ENCODE peak calls at places on chromosomes 7 and 10, in ten cellular contexts. One of them, this sample, is unnamed.

GRCh38 chr7:112009081-112009480 is 197.1 kb downstream of the DOCK4 start:
- DNase-seq in left colon: no peak
- DNase-seq in NCI-H1436: no peak
- DNase-seq in AG09309: no peak
- DNase-seq in upper lobe of left lung: no peak
- DNase-seq in right lobe of liver: no peak
- DNase-seq in iPS-NIHi11: no peak
- DNase-seq in effector memory CD4-positive, alpha-beta T cell: no peak
- DNase-seq in stimulated activated CD4-positive, alpha-beta T cell treated with anti-CD3 and anti-CD28 coated beads, Interleukin-1b, Interleukin-23, amount 100 ng/mL, for 1 hour: no peak
- DNase-seq in A549: peak; percentile 43
- DNase-seq in this sample: no peak

GRCh38 chr7:126103582-126103981 is 1149.2 kb downstream of the GRM8 start:
- DNase-seq in stimulated activated CD4-positive, alpha-beta T cell treated with anti-CD3 and anti-CD28 coated beads, Interleukin-1b, Interleukin-23, amount 100 ng/mL, for 1 hour: no peak
- DNase-seq in AG09309: no peak
- DNase-seq in left colon: no peak
- DNase-seq in NCI-H1436: no peak
- DNase-seq in upper lobe of left lung: no peak
- DNase-seq in effector memory CD4-positive, alpha-beta T cell: no peak
- DNase-seq in iPS-NIHi11: no peak
- DNase-seq in right lobe of liver: no peak
- DNase-seq in A549: no peak
- DNase-seq in this sample: no peak

GRCh38 chr7:2920956-2921708 is 77.0 kb upstream of the GNA12 start:
- DNase-seq in iPS-NIHi11: no peak
- DNase-seq in right lobe of liver: no peak
- DNase-seq in AG09309: no peak
- DNase-seq in A549: no peak
- DNase-seq in stimulated activated CD4-positive, alpha-beta T cell treated with anti-CD3 and anti-CD28 coated beads, Interleukin-1b, Interleukin-23, amount 100 ng/mL, for 1 hour: no peak
- DNase-seq in left colon: no peak
- DNase-seq in NCI-H1436: no peak
- DNase-seq in upper lobe of left lung: no peak
- DNase-seq in effector memory CD4-positive, alpha-beta T cell: no peak
- DNase-seq in this sample: no peak

GRCh38 chr7:7792089-7792488 is 73.7 kb upstream of the RPA3 start:
- DNase-seq in iPS-NIHi11: no peak
- DNase-seq in stimulated activated CD4-positive, alpha-beta T cell treated with anti-CD3 and anti-CD28 coated beads, Interleukin-1b, Interleukin-23, amount 100 ng/mL, for 1 hour: no peak
- DNase-seq in AG09309: no peak
- DNase-seq in effector memory CD4-positive, alpha-beta T cell: no peak
- DNase-seq in upper lobe of left lung: no peak
- DNase-seq in A549: no peak
- DNase-seq in right lobe of liver: no peak
- DNase-seq in left colon: no peak
- DNase-seq in NCI-H1436: no peak
- DNase-seq in this sample: no peak

GRCh38 chr7:44269943-44270493 is 55.4 kb downstream of the CAMK2B start:
- DNase-seq in left colon: no peak
- DNase-seq in upper lobe of left lung: peak; percentile 33
- DNase-seq in right lobe of liver: no peak
- DNase-seq in iPS-NIHi11: no peak
- DNase-seq in NCI-H1436: no peak
- DNase-seq in effector memory CD4-positive, alpha-beta T cell: no peak
- DNase-seq in AG09309: no peak
- DNase-seq in stimulated activated CD4-positive, alpha-beta T cell treated with anti-CD3 and anti-CD28 coated beads, Interleukin-1b, Interleukin-23, amount 100 ng/mL, for 1 hour: no peak
- DNase-seq in A549: no peak
- DNase-seq in this sample: no peak

GRCh38 chr10:30057421-30057841 is 2.0 kb downstream of the JCAD start:
- DNase-seq in A549: peak; percentile 58
- DNase-seq in right lobe of liver: no peak
- DNase-seq in stimulated activated CD4-positive, alpha-beta T cell treated with anti-CD3 and anti-CD28 coated beads, Interleukin-1b, Interleukin-23, amount 100 ng/mL, for 1 hour: no peak
- DNase-seq in upper lobe of left lung: no peak
- DNase-seq in left colon: no peak
- DNase-seq in NCI-H1436: no peak
- DNase-seq in effector memory CD4-positive, alpha-beta T cell: no peak
- DNase-seq in AG09309: no peak
- DNase-seq in iPS-NIHi11: no peak
- DNase-seq in this sample: no peak

GRCh38 chr10:80465839-80466590 is 11.9 kb downstream of the TSPAN14 start:
- DNase-seq in left colon: no peak
- DNase-seq in upper lobe of left lung: no peak
- DNase-seq in AG09309: no peak
- DNase-seq in NCI-H1436: no peak
- DNase-seq in effector memory CD4-positive, alpha-beta T cell: peak; percentile 43
- DNase-seq in iPS-NIHi11: no peak
- DNase-seq in A549: no peak
- DNase-seq in stimulated activated CD4-positive, alpha-beta T cell treated with anti-CD3 and anti-CD28 coated beads, Interleukin-1b, Interleukin-23, amount 100 ng/mL, for 1 hour: no peak
- DNase-seq in right lobe of liver: no peak
- DNase-seq in this sample: no peak

GRCh38 chr10:68231106-68231901 is 609 bp downstream of the ATOH7 start:
- DNase-seq in upper lobe of left lung: peak; percentile 94
- DNase-seq in effector memory CD4-positive, alpha-beta T cell: no peak
- DNase-seq in AG09309: no peak
- DNase-seq in iPS-NIHi11: peak; percentile 99
- DNase-seq in right lobe of liver: peak; percentile 65
- DNase-seq in stimulated activated CD4-positive, alpha-beta T cell treated with anti-CD3 and anti-CD28 coated beads, Interleukin-1b, Interleukin-23, amount 100 ng/mL, for 1 hour: peak; percentile 1
- DNase-seq in A549: peak; percentile 84
- DNase-seq in left colon: peak; percentile 70
- DNase-seq in NCI-H1436: peak; percentile 55
- DNase-seq in this sample: peak; percentile 56

GRCh38 chr10:35639021-35639521 is 3.0 kb downstream of the FZD8 start:
- DNase-seq in left colon: no peak
- DNase-seq in A549: no peak
- DNase-seq in right lobe of liver: no peak
- DNase-seq in upper lobe of left lung: peak; percentile 75
- DNase-seq in NCI-H1436: no peak
- DNase-seq in effector memory CD4-positive, alpha-beta T cell: no peak
- DNase-seq in iPS-NIHi11: peak; percentile 28
- DNase-seq in stimulated activated CD4-positive, alpha-beta T cell treated with anti-CD3 and anti-CD28 coated beads, Interleukin-1b, Interleukin-23, amount 100 ng/mL, for 1 hour: no peak
- DNase-seq in AG09309: no peak
- DNase-seq in this sample: no peak

GRCh38 chr10:113187066-113187777 is 237.2 kb downstream of the TCF7L2 start:
- DNase-seq in effector memory CD4-positive, alpha-beta T cell: no peak
- DNase-seq in left colon: peak; percentile 35
- DNase-seq in upper lobe of left lung: peak; percentile 34
- DNase-seq in iPS-NIHi11: no peak
- DNase-seq in stimulated activated CD4-positive, alpha-beta T cell treated with anti-CD3 and anti-CD28 coated beads, Interleukin-1b, Interleukin-23, amount 100 ng/mL, for 1 hour: no peak
- DNase-seq in AG09309: no peak
- DNase-seq in right lobe of liver: no peak
- DNase-seq in NCI-H1436: no peak
- DNase-seq in A549: no peak
- DNase-seq in this sample: peak; percentile 52

GRCh38 chr10:108424656-108425055 is 1260.2 kb upstream of the SORCS1 start:
- DNase-seq in stimulated activated CD4-positive, alpha-beta T cell treated with anti-CD3 and anti-CD28 coated beads, Interleukin-1b, Interleukin-23, amount 100 ng/mL, for 1 hour: no peak
- DNase-seq in A549: no peak
- DNase-seq in right lobe of liver: no peak
- DNase-seq in iPS-NIHi11: no peak
- DNase-seq in upper lobe of left lung: no peak
- DNase-seq in left colon: no peak
- DNase-seq in NCI-H1436: no peak
- DNase-seq in AG09309: peak; percentile 10
- DNase-seq in effector memory CD4-positive, alpha-beta T cell: no peak
- DNase-seq in this sample: no peak

GRCh38 chr7:71015260-71015900 is 116.6 kb upstream of the GALNT17 start:
- DNase-seq in left colon: peak; percentile 4
- DNase-seq in upper lobe of left lung: peak; percentile 23
- DNase-seq in right lobe of liver: no peak
- DNase-seq in A549: no peak
- DNase-seq in effector memory CD4-positive, alpha-beta T cell: no peak
- DNase-seq in stimulated activated CD4-positive, alpha-beta T cell treated with anti-CD3 and anti-CD28 coated beads, Interleukin-1b, Interleukin-23, amount 100 ng/mL, for 1 hour: no peak
- DNase-seq in NCI-H1436: no peak
- DNase-seq in AG09309: no peak
- DNase-seq in iPS-NIHi11: no peak
- DNase-seq in this sample: peak; percentile 12

GRCh38 chr7:135910393-135911036 is 66.6 kb downstream of the MTPN start:
- DNase-seq in effector memory CD4-positive, alpha-beta T cell: no peak
- DNase-seq in stimulated activated CD4-positive, alpha-beta T cell treated with anti-CD3 and anti-CD28 coated beads, Interleukin-1b, Interleukin-23, amount 100 ng/mL, for 1 hour: no peak
- DNase-seq in A549: no peak
- DNase-seq in upper lobe of left lung: no peak
- DNase-seq in iPS-NIHi11: no peak
- DNase-seq in left colon: no peak
- DNase-seq in NCI-H1436: no peak
- DNase-seq in right lobe of liver: no peak
- DNase-seq in AG09309: no peak
- DNase-seq in this sample: no peak

GRCh38 chr7:142711722-142712616 is 37.3 kb upstream of the PRSS1 start:
- DNase-seq in AG09309: no peak
- DNase-seq in upper lobe of left lung: no peak
- DNase-seq in A549: peak; percentile 27
- DNase-seq in NCI-H1436: no peak
- DNase-seq in right lobe of liver: no peak
- DNase-seq in effector memory CD4-positive, alpha-beta T cell: no peak
- DNase-seq in stimulated activated CD4-positive, alpha-beta T cell treated with anti-CD3 and anti-CD28 coated beads, Interleukin-1b, Interleukin-23, amount 100 ng/mL, for 1 hour: no peak
- DNase-seq in left colon: no peak
- DNase-seq in iPS-NIHi11: peak; percentile 29
- DNase-seq in this sample: no peak

GRCh38 chr7:122901250-122901649 is 15.0 kb upstream of the CADPS2 start:
- DNase-seq in upper lobe of left lung: no peak
- DNase-seq in effector memory CD4-positive, alpha-beta T cell: no peak
- DNase-seq in iPS-NIHi11: no peak
- DNase-seq in left colon: no peak
- DNase-seq in A549: no peak
- DNase-seq in right lobe of liver: no peak
- DNase-seq in stimulated activated CD4-positive, alpha-beta T cell treated with anti-CD3 and anti-CD28 coated beads, Interleukin-1b, Interleukin-23, amount 100 ng/mL, for 1 hour: no peak
- DNase-seq in NCI-H1436: no peak
- DNase-seq in AG09309: no peak
- DNase-seq in this sample: no peak